ENCODE peak calls at places on chromosomes 13 and 19, in nine cellular contexts. One of them, this sample, is unnamed.

GRCh38 chr19:5953680-5954213 is 24.2 kb downstream of the RANBP3 start:
- DNase-seq in PC-3: no peak
- DNase-seq in HCT116: no peak
- DNase-seq in GM23248: peak; percentile 73
- DNase-seq in GM23338: no peak
- DNase-seq in hepatocyte: no peak
- DNase-seq in neural progenitor cell: no peak
- DNase-seq in MM.1S: no peak
- DNase-seq in SK-N-SH: no peak
- DNase-seq in this sample: no peak

GRCh38 chr19:1383014-1383310 is 745 bp upstream of the NDUFS7 start:
- DNase-seq in SK-N-SH: peak; percentile 85
- DNase-seq in neural progenitor cell: no peak
- DNase-seq in PC-3: no peak
- DNase-seq in MM.1S: no peak
- DNase-seq in GM23338: no peak
- DNase-seq in HCT116: no peak
- DNase-seq in GM23248: no peak
- DNase-seq in hepatocyte: no peak
- DNase-seq in this sample: no peak

GRCh38 chr13:35856721-35857346 is 274.3 kb downstream of the DCLK1 start:
- DNase-seq in SK-N-SH: no peak
- DNase-seq in hepatocyte: no peak
- DNase-seq in GM23248: peak; percentile 31
- DNase-seq in neural progenitor cell: no peak
- DNase-seq in HCT116: no peak
- DNase-seq in GM23338: peak; percentile 28
- DNase-seq in MM.1S: no peak
- DNase-seq in PC-3: no peak
- DNase-seq in this sample: no peak

GRCh38 chr13:36888645-36889044 is 31.4 kb downstream of the SMAD9 start:
- DNase-seq in MM.1S: no peak
- DNase-seq in hepatocyte: no peak
- DNase-seq in SK-N-SH: no peak
- DNase-seq in GM23338: no peak
- DNase-seq in HCT116: no peak
- DNase-seq in GM23248: no peak
- DNase-seq in neural progenitor cell: no peak
- DNase-seq in PC-3: no peak
- DNase-seq in this sample: no peak

GRCh38 chr13:32126756-32127155 is 95.2 kb downstream of the FRY start:
- DNase-seq in hepatocyte: no peak
- DNase-seq in GM23338: no peak
- DNase-seq in MM.1S: no peak
- DNase-seq in PC-3: no peak
- DNase-seq in SK-N-SH: no peak
- DNase-seq in HCT116: no peak
- DNase-seq in neural progenitor cell: no peak
- DNase-seq in GM23248: peak; percentile 37
- DNase-seq in this sample: no peak

GRCh38 chr13:43664700-43665191 is 122.0 kb downstream of the ENOX1 start:
- DNase-seq in SK-N-SH: no peak
- DNase-seq in PC-3: peak; percentile 69
- DNase-seq in GM23338: peak; percentile 21
- DNase-seq in neural progenitor cell: peak; percentile 76
- DNase-seq in hepatocyte: peak; percentile 59
- DNase-seq in MM.1S: peak; percentile 30
- DNase-seq in GM23248: peak; percentile 75
- DNase-seq in HCT116: no peak
- DNase-seq in this sample: no peak

GRCh38 chr13:74487091-74487722 is 353.0 kb upstream of the KLF12 start:
- DNase-seq in GM23338: no peak
- DNase-seq in SK-N-SH: no peak
- DNase-seq in neural progenitor cell: no peak
- DNase-seq in GM23248: no peak
- DNase-seq in PC-3: no peak
- DNase-seq in hepatocyte: no peak
- DNase-seq in MM.1S: no peak
- DNase-seq in HCT116: no peak
- DNase-seq in this sample: no peak

GRCh38 chr13:42876810-42877550 is 95.6 kb downstream of the FAM216B start:
- DNase-seq in HCT116: no peak
- DNase-seq in GM23338: no peak
- DNase-seq in PC-3: peak; percentile 68
- DNase-seq in GM23248: peak; percentile 85
- DNase-seq in hepatocyte: no peak
- DNase-seq in SK-N-SH: no peak
- DNase-seq in MM.1S: no peak
- DNase-seq in neural progenitor cell: no peak
- DNase-seq in this sample: no peak

GRCh38 chr19:41859618-41860418 is at the start of gene RPS19:
- DNase-seq in PC-3: peak; percentile 97
- DNase-seq in HCT116: peak; percentile 97
- DNase-seq in hepatocyte: peak; percentile 99
- DNase-seq in SK-N-SH: peak; percentile 98
- DNase-seq in MM.1S: peak; percentile 97
- DNase-seq in neural progenitor cell: peak; percentile 99
- DNase-seq in GM23248: peak; percentile 99
- DNase-seq in GM23338: peak; percentile 99
- DNase-seq in this sample: peak; percentile 98

GRCh38 chr19:41861098-41861768 is 1.2 kb downstream of the RPS19 start:
- DNase-seq in hepatocyte: no peak
- DNase-seq in SK-N-SH: no peak
- DNase-seq in neural progenitor cell: no peak
- DNase-seq in GM23248: no peak
- DNase-seq in HCT116: no peak
- DNase-seq in MM.1S: no peak
- DNase-seq in GM23338: no peak
- DNase-seq in PC-3: no peak
- DNase-seq in this sample: peak; percentile 35

GRCh38 chr19:41861846-41862245 is 1.8 kb downstream of the RPS19 start:
- DNase-seq in HCT116: no peak
- DNase-seq in GM23338: no peak
- DNase-seq in MM.1S: no peak
- DNase-seq in hepatocyte: no peak
- DNase-seq in GM23248: no peak
- DNase-seq in SK-N-SH: no peak
- DNase-seq in neural progenitor cell: no peak
- DNase-seq in PC-3: no peak
- DNase-seq in this sample: no peak

GRCh38 chr19:41859213-41859617 is 840 bp upstream of the RPS19 start:
- DNase-seq in PC-3: no peak
- DNase-seq in HCT116: no peak
- DNase-seq in hepatocyte: no peak
- DNase-seq in MM.1S: no peak
- DNase-seq in neural progenitor cell: no peak
- DNase-seq in GM23248: no peak
- DNase-seq in SK-N-SH: no peak
- DNase-seq in GM23338: no peak
- DNase-seq in this sample: no peak

DNA sequence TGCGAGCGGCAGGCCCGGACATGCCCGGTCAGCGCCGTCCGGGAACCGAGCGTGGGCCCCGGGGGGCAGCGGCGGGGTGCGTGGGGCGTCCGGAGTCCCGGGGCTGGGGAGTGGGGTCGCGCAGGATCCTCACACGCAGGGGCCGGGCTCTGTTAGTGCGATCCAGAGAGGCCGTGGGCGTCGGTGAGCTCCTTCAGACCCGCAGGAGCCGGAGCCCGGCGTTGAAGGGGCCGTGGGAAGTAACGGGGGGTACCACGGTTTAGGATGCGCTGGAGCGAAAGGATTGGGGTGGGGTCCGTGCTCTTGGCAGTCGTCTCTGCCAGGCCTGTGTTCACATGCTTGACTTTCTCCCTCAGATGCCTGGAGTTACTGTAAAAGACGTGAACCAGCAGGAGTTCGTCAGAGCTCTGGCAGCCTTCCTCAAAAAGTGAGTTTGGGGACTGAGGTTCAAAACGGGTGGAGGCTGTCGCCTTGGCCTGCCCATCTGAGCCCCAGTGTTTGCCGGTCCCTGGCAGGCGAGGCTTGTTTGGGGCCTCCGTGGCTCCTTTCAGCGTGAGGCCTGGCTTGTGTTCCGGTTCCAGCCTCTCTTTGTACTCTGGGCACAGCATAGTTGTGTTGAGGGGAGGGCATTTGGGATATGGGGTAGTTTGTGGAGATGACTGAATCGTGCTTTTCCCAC is 503 bp downstream of the RPS19 start:
- DNase-seq in GM23248: peak; percentile 56
- DNase-seq in SK-N-SH: peak; percentile 14
- DNase-seq in MM.1S: peak; percentile 33
- DNase-seq in PC-3: no peak
- DNase-seq in hepatocyte: no peak
- DNase-seq in neural progenitor cell: peak; percentile 30
- DNase-seq in HCT116: no peak
- DNase-seq in GM23338: no peak
- DNase-seq in this sample: peak; percentile 46
- TF ChIP-seq EZH2phosphoT487 in GM23248: no peak
- TF ChIP-seq EZH2phosphoT487 in SK-N-SH: no peak
- TF ChIP-seq EZH2phosphoT487 in MM.1S: no peak
- TF ChIP-seq EZH2phosphoT487 in PC-3: no peak
- TF ChIP-seq EZH2phosphoT487 in hepatocyte: no peak
- TF ChIP-seq EZH2phosphoT487 in neural progenitor cell: no peak
- TF ChIP-seq EZH2phosphoT487 in HCT116: no peak
- TF ChIP-seq EZH2phosphoT487 in GM23338: no peak
- TF ChIP-seq EZH2phosphoT487 in this sample: no peak

GRCh38 chr13:99303863-99304521 is 3.2 kb downstream of the GPR183 start:
- DNase-seq in PC-3: no peak
- DNase-seq in GM23338: no peak
- DNase-seq in hepatocyte: no peak
- DNase-seq in GM23248: no peak
- DNase-seq in SK-N-SH: no peak
- DNase-seq in HCT116: no peak
- DNase-seq in neural progenitor cell: no peak
- DNase-seq in MM.1S: no peak
- DNase-seq in this sample: no peak

GRCh38 chr13:99307648-99308339 is 595 bp upstream of the GPR183 start:
- DNase-seq in SK-N-SH: no peak
- DNase-seq in PC-3: peak; percentile 53
- DNase-seq in GM23338: no peak
- DNase-seq in neural progenitor cell: no peak
- DNase-seq in hepatocyte: peak; percentile 63
- DNase-seq in HCT116: no peak
- DNase-seq in MM.1S: no peak
- DNase-seq in GM23248: peak; percentile 91
- DNase-seq in this sample: no peak

GRCh38 chr13:99307247-99307646 is at the start of gene GPR183:
- DNase-seq in SK-N-SH: no peak
- DNase-seq in GM23338: no peak
- DNase-seq in HCT116: no peak
- DNase-seq in GM23248: peak; percentile 46
- DNase-seq in MM.1S: no peak
- DNase-seq in PC-3: no peak
- DNase-seq in hepatocyte: no peak
- DNase-seq in neural progenitor cell: no peak
- DNase-seq in this sample: no peak

GRCh38 chr13:99304541-99304940 is 2.7 kb downstream of the GPR183 start:
- DNase-seq in neural progenitor cell: no peak
- DNase-seq in HCT116: no peak
- DNase-seq in hepatocyte: no peak
- DNase-seq in GM23338: no peak
- DNase-seq in PC-3: no peak
- DNase-seq in GM23248: no peak
- DNase-seq in MM.1S: no peak
- DNase-seq in SK-N-SH: no peak
- DNase-seq in this sample: no peak

GRCh38 chr13:99305180-99305965 is 1.8 kb downstream of the GPR183 start:
- DNase-seq in hepatocyte: no peak
- DNase-seq in HCT116: no peak
- DNase-seq in PC-3: no peak
- DNase-seq in MM.1S: no peak
- DNase-seq in GM23248: no peak
- DNase-seq in neural progenitor cell: no peak
- DNase-seq in SK-N-SH: no peak
- DNase-seq in GM23338: no peak
- DNase-seq in this sample: no peak
- H3K79me2 ChIP-seq in hepatocyte: peaks cover 7% of the 10 kb centered on the region
- H3K79me2 ChIP-seq in HCT116: peaks cover 14% of the 10 kb centered on the region
- H3K79me2 ChIP-seq in PC-3: no peaks in the 10 kb centered on the region
- H3K79me2 ChIP-seq in MM.1S: no peaks in the 10 kb centered on the region
- H3K79me2 ChIP-seq in GM23248: peaks cover 4% of the 10 kb centered on the region
- H3K79me2 ChIP-seq in neural progenitor cell: no peaks in the 10 kb centered on the region
- H3K79me2 ChIP-seq in SK-N-SH: peaks cover 6% of the 10 kb centered on the region
- H3K79me2 ChIP-seq in GM23338: no peaks in the 10 kb centered on the region
- H3K79me2 ChIP-seq in this sample: no peaks in the 10 kb centered on the region

GRCh38 chr13:113646921-113647340 is 11.1 kb downstream of the ATP4B start:
- DNase-seq in GM23338: no peak
- DNase-seq in neural progenitor cell: no peak
- DNase-seq in HCT116: no peak
- DNase-seq in GM23248: no peak
- DNase-seq in hepatocyte: no peak
- DNase-seq in SK-N-SH: no peak
- DNase-seq in PC-3: no peak
- DNase-seq in MM.1S: no peak
- DNase-seq in this sample: no peak

GRCh38 chr13:113644800-113645199 is 13.2 kb downstream of the ATP4B start:
- DNase-seq in SK-N-SH: no peak
- DNase-seq in MM.1S: no peak
- DNase-seq in PC-3: no peak
- DNase-seq in neural progenitor cell: no peak
- DNase-seq in HCT116: no peak
- DNase-seq in hepatocyte: no peak
- DNase-seq in GM23338: no peak
- DNase-seq in GM23248: no peak
- DNase-seq in this sample: no peak

GRCh38 chr13:113647351-113648217 is 10.4 kb downstream of the ATP4B start:
- DNase-seq in hepatocyte: peak; percentile 51
- DNase-seq in neural progenitor cell: no peak
- DNase-seq in GM23338: no peak
- DNase-seq in MM.1S: no peak
- DNase-seq in PC-3: peak; percentile 82
- DNase-seq in GM23248: peak; percentile 43
- DNase-seq in SK-N-SH: peak; percentile 85
- DNase-seq in HCT116: peak; percentile 19
- DNase-seq in this sample: no peak

GRCh38 chr13:113645329-113645728 is 12.7 kb downstream of the ATP4B start:
- DNase-seq in PC-3: no peak
- DNase-seq in SK-N-SH: no peak
- DNase-seq in MM.1S: no peak
- DNase-seq in GM23338: no peak
- DNase-seq in HCT116: no peak
- DNase-seq in GM23248: no peak
- DNase-seq in neural progenitor cell: no peak
- DNase-seq in hepatocyte: no peak
- DNase-seq in this sample: no peak

DNA sequence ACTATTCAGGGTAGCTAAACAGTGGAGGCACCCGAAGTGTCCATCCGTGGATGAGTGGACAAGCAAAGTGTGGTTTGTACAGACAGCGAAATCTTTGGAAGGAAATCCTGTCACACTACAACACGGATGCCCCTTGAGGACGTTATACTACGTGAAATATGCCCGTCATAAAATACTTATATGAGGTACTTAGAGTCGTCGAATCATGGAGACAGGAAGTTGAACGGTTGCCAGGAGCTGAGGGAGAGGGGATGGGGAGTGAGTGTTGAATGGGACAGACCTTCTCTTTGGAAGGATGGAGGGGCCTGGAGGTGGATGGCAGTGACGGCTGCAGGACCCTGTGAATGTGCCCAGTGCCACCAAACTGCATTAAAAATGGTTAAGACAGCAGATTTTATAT is 11.6 kb downstream of the ATP4B start:
- DNase-seq in GM23248: no peak
- DNase-seq in GM23338: no peak
- DNase-seq in hepatocyte: no peak
- DNase-seq in HCT116: no peak
- DNase-seq in neural progenitor cell: no peak
- DNase-seq in SK-N-SH: no peak
- DNase-seq in PC-3: no peak
- DNase-seq in MM.1S: no peak
- DNase-seq in this sample: no peak
- TF ChIP-seq EZH2phosphoT487 in GM23248: no peak
- TF ChIP-seq EZH2phosphoT487 in GM23338: no peak
- TF ChIP-seq EZH2phosphoT487 in hepatocyte: no peak
- TF ChIP-seq EZH2phosphoT487 in HCT116: no peak
- TF ChIP-seq EZH2phosphoT487 in neural progenitor cell: no peak
- TF ChIP-seq EZH2phosphoT487 in SK-N-SH: no peak
- TF ChIP-seq EZH2phosphoT487 in PC-3: no peak
- TF ChIP-seq EZH2phosphoT487 in MM.1S: no peak
- TF ChIP-seq EZH2phosphoT487 in this sample: no peak

GRCh38 chr19:55655648-55656040 is 809 bp downstream of the U2AF2 start:
- DNase-seq in MM.1S: no peak
- DNase-seq in HCT116: no peak
- DNase-seq in neural progenitor cell: no peak
- DNase-seq in GM23338: no peak
- DNase-seq in GM23248: no peak
- DNase-seq in SK-N-SH: no peak
- DNase-seq in hepatocyte: no peak
- DNase-seq in PC-3: no peak
- DNase-seq in this sample: no peak
- H3K79me2 ChIP-seq in MM.1S: peaks cover 58% of the 10 kb centered on the region
- H3K79me2 ChIP-seq in HCT116: peaks cover 54% of the 10 kb centered on the region
- H3K79me2 ChIP-seq in neural progenitor cell: peaks cover 57% of the 10 kb centered on the region
- H3K79me2 ChIP-seq in GM23338: peaks cover 54% of the 10 kb centered on the region
- H3K79me2 ChIP-seq in GM23248: peaks cover 57% of the 10 kb centered on the region
- H3K79me2 ChIP-seq in SK-N-SH: peaks cover 57% of the 10 kb centered on the region
- H3K79me2 ChIP-seq in hepatocyte: peaks cover 56% of the 10 kb centered on the region
- H3K79me2 ChIP-seq in PC-3: peaks cover 58% of the 10 kb centered on the region
- H3K79me2 ChIP-seq in this sample: peaks cover 55% of the 10 kb centered on the region

This sample was measured in OCI-LY7.